ENCODE peak calls at places on chromosomes 13 and 19, in four cellular contexts. I is HepG2, P is SK-N-SH, U is K562. B is an unnamed sample.

GRCh38 chr19:37304190-37304883 is 66.6 kb upstream of the ZNF527 start:
- DNase-seq in I (no peak), P (peak), U (peak), B (no peak)

GRCh38 chr13:24053505-24054251 is 106.8 kb upstream of the SPATA13 start:
- DNase-seq in P (peak), I (peak), U (peak), B (no peak)

GRCh38 chr13:40681341-40682051 is 15.1 kb upstream of the FOXO1 start:
- DNase-seq in U (peak), I (no peak), P (peak), B (no peak)

GRCh38 chr13:21124853-21125252 is 51.5 kb downstream of the SKA3 start:
- DNase-seq in I (peak), U (no peak), P (peak), B (peak)

GRCh38 chr19:40283414-40284250 is 1.5 kb downstream of the AKT2 start:
- DNase-seq in I (peak), P (peak), U (peak), B (no peak)

GRCh38 chr19:19067276-19068072 is 3.7 kb downstream of the SLC25A42 start:
- DNase-seq in U (no peak), P (no peak), I (no peak), B (no peak)

GRCh38 chr13:103140001-103140671 is 73.9 kb upstream of the SLC10A2 start:
- DNase-seq in P (peak), I (peak), U (peak), B (peak)

GRCh38 chr13:47679391-47679790 is 321.7 kb downstream of the SUCLA2 start:
- DNase-seq in U (no peak), I (no peak), P (no peak), B (no peak)

GRCh38 chr13:73698859-73699258 is 435.3 kb downstream of the KLF12 start:
- DNase-seq in U (no peak), I (no peak), P (no peak), B (no peak)

GRCh38 chr19:32818536-32818935 is 51.0 kb downstream of the SLC7A9 start:
- DNase-seq in U (no peak), I (no peak), P (no peak), B (no peak)

GRCh38 chr13:41456768-41457588 is at the start of gene RGCC:
- DNase-seq in U (peak), I (peak), P (peak), B (peak)

DNA sequence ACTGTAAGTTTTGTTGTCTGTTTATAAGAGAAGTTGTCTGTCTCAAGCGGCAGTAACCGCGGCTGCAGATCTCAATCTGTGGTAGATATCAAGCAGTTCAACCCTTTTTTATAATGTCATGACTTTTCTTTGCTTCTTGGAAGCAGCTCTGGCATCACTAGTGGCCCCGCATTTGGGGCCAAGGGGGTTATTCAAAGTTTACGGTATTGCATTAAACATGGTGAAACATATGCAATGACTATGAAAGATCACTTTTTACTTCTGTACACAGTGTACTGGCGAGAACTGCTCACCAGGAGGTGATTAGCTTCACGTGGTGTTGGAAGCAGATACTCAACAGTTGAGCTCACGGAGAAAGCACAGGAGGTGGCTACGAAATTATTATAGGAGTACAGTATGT is 4.6 kb upstream of the FFAR3 start:
- DNase-seq in P (no peak), I (no peak), U (no peak), B (peak)
- TF ChIP-seq GABPA in P (no peak), I (no peak), U (no peak), B (no peak)

DNA sequence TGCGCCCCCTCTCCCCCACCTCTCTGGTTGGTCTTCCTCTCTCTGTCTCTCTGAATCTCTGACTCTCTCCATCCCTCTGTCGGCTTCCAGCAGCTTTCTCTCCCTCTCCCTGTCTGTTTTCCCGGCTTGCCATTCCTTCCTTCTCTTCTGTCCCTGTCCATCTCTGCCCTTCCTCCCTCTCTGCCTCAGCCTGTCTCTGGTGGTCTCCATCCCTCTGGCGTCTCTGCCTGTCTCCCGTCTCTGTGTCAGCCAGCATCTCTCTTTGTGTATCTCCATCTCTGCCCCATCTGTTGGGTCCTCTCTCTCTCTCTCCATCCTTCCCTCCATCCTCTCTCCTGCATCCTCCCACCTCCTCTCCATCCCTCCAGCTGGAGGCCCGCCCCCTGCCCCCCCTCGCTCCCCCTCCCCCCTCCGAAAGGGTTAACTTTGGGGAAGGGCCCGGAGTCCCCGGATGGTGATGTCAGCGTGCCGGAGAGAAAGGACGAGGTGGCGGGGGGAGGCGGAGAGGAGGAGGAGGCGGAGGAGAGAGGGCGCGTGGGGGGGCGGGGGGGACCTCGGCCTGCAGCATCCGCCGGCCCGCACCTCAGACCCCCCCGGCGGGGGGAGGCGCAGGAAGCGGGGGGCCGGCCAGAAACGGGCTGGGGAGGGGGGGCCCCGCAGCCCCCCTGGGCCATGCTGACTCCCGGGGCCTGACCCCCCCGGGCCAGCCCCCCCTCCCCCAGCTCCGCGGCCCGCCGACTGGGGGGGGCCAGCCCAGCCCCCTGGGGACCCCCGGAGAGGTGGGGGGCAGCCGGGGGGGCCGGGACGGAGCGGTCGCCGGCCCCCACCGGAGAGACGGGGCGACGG is at the start of gene BRSK1:
- DNase-seq in U (peak), I (no peak), P (peak), B (no peak)
- TF ChIP-seq REST in U (no peak), I (no peak), P (no peak), B (no peak)

GRCh38 chr19:6022570-6023049 is 44.7 kb upstream of the RANBP3 start:
- DNase-seq in U (no peak), P (no peak), I (no peak), B (no peak)

GRCh38 chr19:6023936-6024335 is 46.0 kb upstream of the RANBP3 start:
- DNase-seq in P (no peak), U (no peak), I (no peak), B (no peak)

GRCh38 chr19:6020972-6021805 is 43.2 kb upstream of the RANBP3 start:
- DNase-seq in P (no peak), U (no peak), I (peak), B (no peak)

GRCh38 chr19:6021878-6022569 is 44.1 kb upstream of the RANBP3 start:
- DNase-seq in U (peak), I (peak), P (peak), B (peak)

DNA sequence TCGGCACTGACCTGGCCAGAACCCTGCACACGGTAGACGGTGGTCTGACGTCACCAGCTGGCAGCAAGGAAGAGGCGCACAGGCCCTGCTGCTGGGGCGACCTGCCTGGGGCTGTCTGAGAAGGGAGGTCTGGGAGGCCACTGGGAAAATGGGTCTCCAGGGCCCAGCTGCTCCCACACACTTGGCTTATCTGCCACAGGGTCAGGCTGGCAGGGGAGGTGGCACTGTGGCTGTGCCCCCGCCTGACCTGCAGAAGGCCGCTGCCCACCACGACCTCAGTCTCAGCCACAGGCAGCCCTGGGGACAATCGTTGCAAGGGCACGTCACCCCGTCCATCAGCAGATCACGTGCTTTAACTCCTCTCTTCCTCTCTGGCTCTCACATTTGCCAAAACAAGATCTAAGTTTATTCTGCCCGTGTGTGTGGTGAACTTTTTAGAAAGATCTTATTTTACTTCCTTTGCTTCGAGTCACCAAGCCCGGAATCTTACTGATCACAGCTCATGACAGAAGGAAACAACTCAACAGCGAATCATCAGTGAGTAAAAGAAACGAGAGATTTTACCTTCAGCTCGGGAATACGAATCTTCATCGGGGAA is 45.2 kb upstream of the RANBP3 start:
- DNase-seq in I (no peak), U (no peak), P (peak), B (peak)
- H3K27ac ChIP-seq in I (no peak), U (no peak), P (peak), B (no peak)

GRCh38 chr19:38425810-38426466 is at the start of gene RASGRP4:
- DNase-seq in U (peak), I (no peak), P (no peak), B (peak)
- TF ChIP-seq GABPA in U (peak), I (no peak), P (no peak), B (no peak)

GRCh38 chr13:65155861-65156260 is 2074.3 kb downstream of the PCDH9 start:
- DNase-seq in P (no peak), I (no peak), U (no peak), B (no peak)
- TF ChIP-seq REST in P (no peak), I (no peak), U (no peak), B (no peak)

B was measured in HL-60.